ENCODE peak calls at places on chromosomes 1 and 21, in four cellular contexts. O is adrenal gland, Z is cardiac fibroblast, B is AG04449. G is an unnamed sample.

GRCh38 chr1:92411511-92411910 is 75.2 kb downstream of the GFI1 start:
- DNase-seq in B (peak; percentile 23), O (no peak), Z (peak; percentile 20), G (no peak)

GRCh38 chr1:11997081-11997851 is 17.0 kb downstream of the MFN2 start:
- DNase-seq in Z (no peak), B (no peak), O (no peak), G (no peak)

GRCh38 chr1:185244015-185244747 is 72.9 kb downstream of the IVNS1ABP start:
- DNase-seq in B (peak; percentile 34), Z (peak; percentile 26), O (peak; percentile 18), G (no peak)

GRCh38 chr1:153794671-153795324 is 19.6 kb downstream of the SLC27A3 start:
- DNase-seq in Z (no peak), O (no peak), B (no peak), G (peak; percentile 64)

GRCh38 chr1:35112668-35113067 is 33.5 kb downstream of the ZMYM1 start:
- DNase-seq in B (no peak), Z (peak; percentile 23), O (no peak), G (no peak)

GRCh38 chr1:205798577-205798976 is 14.4 kb downstream of the SLC41A1 start:
- DNase-seq in B (no peak), Z (no peak), O (no peak), G (no peak)

GRCh38 chr1:94801919-94802546 is 18.1 kb upstream of the SLC44A3 start:
- DNase-seq in Z (peak; percentile 91), O (no peak), B (peak; percentile 53), G (peak; percentile 29)

GRCh38 chr21:25938673-25939395 is 204.1 kb downstream of the GABPA start:
- DNase-seq in Z (peak; percentile 48), O (no peak), B (no peak), G (no peak)

GRCh38 chr1:16122361-16122881 is 33.4 kb downstream of the EPHA2 start:
- DNase-seq in O (no peak), B (no peak), Z (peak; percentile 24), G (no peak)

GRCh38 chr1:175154595-175155472 is 37.7 kb downstream of the KIAA0040 start:
- DNase-seq in B (no peak), Z (peak; percentile 48), O (peak; percentile 56), G (peak; percentile 64)

GRCh38 chr1:53315456-53316048 is 12.3 kb downstream of the LRP8 start:
- DNase-seq in O (no peak), B (no peak), Z (no peak), G (no peak)

GRCh38 chr1:153572569-153573015 is 6.9 kb upstream of the S100A2 start:
- DNase-seq in B (no peak), Z (peak; percentile 89), O (peak; percentile 94), G (peak; percentile 90)

GRCh38 chr1:34900775-34901502 is 28.5 kb downstream of the DLGAP3 start:
- DNase-seq in B (no peak), O (no peak), Z (no peak), G (no peak)

GRCh38 chr1:50852889-50853288 is 107.2 kb downstream of the FAF1 start:
- DNase-seq in O (no peak), Z (no peak), B (no peak), G (no peak)

GRCh38 chr21:26070822-26071425 is 99.6 kb downstream of the APP start:
- DNase-seq in B (peak; percentile 53), O (no peak), Z (peak; percentile 77), G (no peak)

GRCh38 chr1:176619261-176619660 is 156.3 kb downstream of the PAPPA2 start:
- DNase-seq in B (no peak), O (no peak), Z (no peak), G (no peak)

GRCh38 chr1:17886838-17887441 is 131.8 kb downstream of the ACTL8 start:
- DNase-seq in B (no peak), O (no peak), Z (no peak), G (no peak)

GRCh38 chr1:12195416-12195815 is 28.6 kb downstream of the TNFRSF1B start:
- DNase-seq in B (no peak), Z (no peak), O (no peak), G (no peak)

GRCh38 chr1:3780901-3781300 is 8.4 kb downstream of the SMIM1 start:
- DNase-seq in B (no peak), Z (no peak), O (no peak), G (no peak)

GRCh38 chr1:84995484-84996334 is 1.2 kb downstream of the MCOLN2 start:
- DNase-seq in B (no peak), Z (no peak), O (no peak), G (no peak)

GRCh38 chr1:91673603-91674002 is 173.0 kb downstream of the CDC7 start:
- DNase-seq in B (no peak), O (no peak), Z (peak; percentile 49), G (no peak)

GRCh38 chr1:154741327-154741726 is 128.8 kb downstream of the KCNN3 start:
- DNase-seq in Z (peak; percentile 53), B (no peak), O (no peak), G (no peak)

GRCh38 chr1:145977486-145978476 is 13.3 kb downstream of the POLR3GL start:
- DNase-seq in B (no peak), O (peak; percentile 74), Z (peak; percentile 92), G (peak; percentile 85)

GRCh38 chr1:152035406-152036315 is 1.1 kb downstream of the S100A11 start:
- DNase-seq in O (no peak), Z (peak; percentile 41), B (no peak), G (no peak)

GRCh38 chr1:19661721-19662228 is 2.9 kb upstream of the HTR6 start:
- DNase-seq in Z (peak; percentile 67), O (no peak), B (no peak), G (no peak)

GRCh38 chr1:42340093-42340492 is 5.1 kb upstream of the FOXJ3 start:
- DNase-seq in O (no peak), B (no peak), Z (no peak), G (no peak)

GRCh38 chr21:36606292-36606982 is 92.5 kb upstream of the SIM2 start:
- DNase-seq in O (no peak), Z (no peak), B (no peak), G (no peak)

GRCh38 chr1:70745199-70745598 is 302.4 kb downstream of the PTGER3 start:
- DNase-seq in O (no peak), B (no peak), Z (no peak), G (no peak)

GRCh38 chr1:117656202-117656641 is 50.4 kb downstream of the TENT5C start:
- DNase-seq in B (no peak), O (no peak), Z (no peak), G (no peak)

GRCh38 chr1:36142121-36142520 is 7.2 kb downstream of the TRAPPC3 start:
- DNase-seq in B (no peak), O (no peak), Z (peak; percentile 30), G (no peak)

GRCh38 chr1:229437443-229437842 is 3.5 kb upstream of the ACTA1 start:
- DNase-seq in B (no peak), O (no peak), Z (no peak), G (no peak)

GRCh38 chr21:36915014-36915700 is 51.3 kb downstream of the HLCS start:
- DNase-seq in Z (no peak), B (no peak), O (no peak), G (no peak)

GRCh38 chr1:41314376-41314775 is 46.9 kb upstream of the FOXO6 start:
- DNase-seq in B (no peak), O (no peak), Z (no peak), G (no peak)

GRCh38 chr1:67850611-67851075 is 17.4 kb upstream of the GNG12 start:
- DNase-seq in Z (peak; percentile 90), O (peak; percentile 77), B (no peak), G (peak; percentile 89)

GRCh38 chr21:16571594-16571993 is 841.8 kb downstream of the USP25 start:
- DNase-seq in O (no peak), B (no peak), Z (no peak), G (no peak)

GRCh38 chr21:41970751-41971653 is 17.2 kb upstream of the C2CD2 start:
- DNase-seq in B (no peak), O (no peak), Z (no peak), G (no peak)

GRCh38 chr1:86849756-86850155 is 64.2 kb downstream of the SELENOF start:
- DNase-seq in Z (no peak), B (no peak), O (no peak), G (no peak)

GRCh38 chr1:86856196-86856595 is 57.7 kb downstream of the SELENOF start:
- DNase-seq in O (no peak), B (no peak), Z (no peak), G (no peak)

GRCh38 chr1:86854352-86854751 is 59.6 kb downstream of the SELENOF start:
- DNase-seq in O (no peak), B (no peak), Z (no peak), G (no peak)

GRCh38 chr1:86852289-86852688 is 61.6 kb downstream of the SELENOF start:
- DNase-seq in Z (no peak), O (no peak), B (no peak), G (no peak)

DNA sequence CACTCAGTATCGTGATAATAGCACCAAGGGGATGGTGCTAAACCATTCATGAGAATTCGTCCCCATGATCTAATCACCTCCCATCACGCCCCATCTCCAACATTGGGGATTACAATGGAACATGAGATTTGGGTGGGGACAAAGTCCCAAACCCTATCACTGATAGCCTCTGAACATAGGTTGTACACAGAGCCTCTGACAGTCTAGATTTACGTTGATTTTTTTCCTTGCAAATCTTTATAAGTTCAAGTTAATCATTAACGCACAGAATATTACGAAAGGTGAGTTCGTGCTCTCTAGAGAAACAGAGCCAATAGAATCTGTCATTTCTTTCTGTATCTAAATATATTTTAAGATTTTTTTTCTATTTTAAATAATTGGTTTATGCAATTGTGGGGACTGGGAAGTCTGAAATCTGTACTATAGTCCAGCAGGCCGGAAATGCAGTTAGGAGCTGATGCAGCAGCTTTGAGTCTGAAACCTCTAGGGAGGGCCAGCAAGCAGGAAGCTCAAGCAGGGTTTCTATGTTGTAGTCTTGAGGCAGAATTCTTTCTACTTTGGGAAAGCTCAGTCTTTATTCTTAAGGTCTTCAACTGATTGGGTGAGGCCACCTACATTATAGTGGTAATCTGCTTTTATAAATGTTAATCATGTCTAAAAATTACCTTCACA is 61.1 kb downstream of the SELENOF start:
- DNase-seq in Z (peak; percentile 27), B (no peak), O (no peak), G (no peak)
- H3K4me3 ChIP-seq in Z (no peak overlapping the region), B (no peak overlapping the region), O (no peak overlapping the region), G (no peak overlapping the region)

GRCh38 chr1:74811421-74812179 is 78.6 kb downstream of the TYW3 start:
- DNase-seq in Z (no peak), B (no peak), O (no peak), G (no peak)
- H3K4me3 ChIP-seq in Z (no peak overlapping the region), B (no peak overlapping the region), O (no peak overlapping the region), G (no peak overlapping the region)

GRCh38 chr1:64539808-64540207 is 69.9 kb downstream of the CACHD1 start:
- DNase-seq in O (peak; percentile 84), Z (peak; percentile 88), B (no peak), G (peak; percentile 69)
- H3K4me3 ChIP-seq in O (no peak overlapping the region), Z (no peak overlapping the region), B (no peak overlapping the region), G (no peak overlapping the region)

DNA sequence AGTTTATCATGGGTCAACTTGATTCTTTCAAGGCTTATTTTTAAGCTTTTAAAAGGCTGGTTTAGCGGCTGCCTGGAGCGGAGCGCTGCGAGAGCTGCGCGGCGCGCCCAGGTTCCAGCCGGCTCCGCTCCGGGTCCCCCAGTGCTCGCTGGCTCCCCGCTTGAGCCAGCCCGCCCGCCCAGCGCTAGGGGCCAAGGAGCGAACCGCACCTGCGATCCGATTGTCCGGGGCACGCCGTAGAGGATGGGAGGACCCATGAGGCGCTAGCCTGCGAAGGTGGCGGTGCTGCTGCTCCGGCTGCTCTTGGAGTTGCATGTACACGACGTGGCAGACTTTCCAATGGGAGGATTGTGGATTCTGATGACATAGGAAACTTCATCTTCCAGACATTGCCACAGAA is 9.9 kb upstream of the CFHR4 start:
- DNase-seq in O (no peak), B (no peak), Z (peak; percentile 20), G (no peak)
- H3K4me3 ChIP-seq in O (no peak overlapping the region), B (peak overlapping the region; percentile 32), Z (peak overlapping the region; percentile 5), G (no peak overlapping the region)

G was measured in tibial artery.